ENCODE peak calls at places on chromosomes 6 and 20, in nine cellular contexts. One of them, this sample, is unnamed.

GRCh38 chr6:134288538-134289203 is 29.2 kb downstream of the SGK1 start:
- DNase-seq in IMR-90: peak; percentile 94
- DNase-seq in HCT116: no peak
- DNase-seq in A549: peak; percentile 64
- DNase-seq in Peyer's patch: no peak
- DNase-seq in NB4: peak; percentile 89
- DNase-seq in suprapubic skin: no peak
- DNase-seq in HepG2: no peak
- DNase-seq in ovary: no peak
- DNase-seq in this sample: peak; percentile 29

GRCh38 chr6:162076816-162077215 is 650.8 kb downstream of the PRKN start:
- DNase-seq in suprapubic skin: no peak
- DNase-seq in IMR-90: no peak
- DNase-seq in Peyer's patch: no peak
- DNase-seq in HCT116: no peak
- DNase-seq in HepG2: no peak
- DNase-seq in A549: no peak
- DNase-seq in ovary: no peak
- DNase-seq in NB4: no peak
- DNase-seq in this sample: no peak

GRCh38 chr6:163369122-163369521 is 45.4 kb upstream of the QKI start:
- DNase-seq in Peyer's patch: no peak
- DNase-seq in A549: no peak
- DNase-seq in HCT116: no peak
- DNase-seq in IMR-90: no peak
- DNase-seq in NB4: peak; percentile 56
- DNase-seq in ovary: no peak
- DNase-seq in suprapubic skin: no peak
- DNase-seq in HepG2: no peak
- DNase-seq in this sample: no peak

GRCh38 chr6:43267619-43268347 is 24.5 kb downstream of the TTBK1 start:
- DNase-seq in ovary: no peak
- DNase-seq in NB4: no peak
- DNase-seq in suprapubic skin: no peak
- DNase-seq in Peyer's patch: no peak
- DNase-seq in A549: no peak
- DNase-seq in HCT116: no peak
- DNase-seq in IMR-90: no peak
- DNase-seq in HepG2: peak; percentile 99
- DNase-seq in this sample: no peak

GRCh38 chr6:13355969-13356368 is 27.6 kb upstream of the TBC1D7 start:
- DNase-seq in suprapubic skin: no peak
- DNase-seq in HepG2: no peak
- DNase-seq in NB4: no peak
- DNase-seq in Peyer's patch: peak; percentile 36
- DNase-seq in ovary: no peak
- DNase-seq in IMR-90: peak; percentile 14
- DNase-seq in A549: no peak
- DNase-seq in HCT116: no peak
- DNase-seq in this sample: no peak

GRCh38 chr6:169722362-169723199 is 1.7 kb downstream of the PHF10 start:
- DNase-seq in Peyer's patch: peak; percentile 39
- DNase-seq in suprapubic skin: no peak
- DNase-seq in HCT116: no peak
- DNase-seq in ovary: peak; percentile 63
- DNase-seq in A549: peak; percentile 40
- DNase-seq in HepG2: peak; percentile 81
- DNase-seq in NB4: peak; percentile 81
- DNase-seq in IMR-90: peak; percentile 88
- DNase-seq in this sample: no peak

GRCh38 chr6:57305112-57305511 is 12.3 kb upstream of the PRIM2 start:
- DNase-seq in A549: no peak
- DNase-seq in suprapubic skin: no peak
- DNase-seq in ovary: no peak
- DNase-seq in NB4: no peak
- DNase-seq in HepG2: no peak
- DNase-seq in HCT116: no peak
- DNase-seq in Peyer's patch: no peak
- DNase-seq in IMR-90: no peak
- DNase-seq in this sample: no peak

GRCh38 chr6:143802833-143803565 is 40.1 kb upstream of the LTV1 start:
- DNase-seq in ovary: no peak
- DNase-seq in HCT116: no peak
- DNase-seq in A549: no peak
- DNase-seq in HepG2: no peak
- DNase-seq in suprapubic skin: no peak
- DNase-seq in IMR-90: peak; percentile 73
- DNase-seq in Peyer's patch: no peak
- DNase-seq in NB4: no peak
- DNase-seq in this sample: no peak

GRCh38 chr20:32252189-32252588 is 25.3 kb upstream of the KIF3B start:
- DNase-seq in NB4: no peak
- DNase-seq in IMR-90: no peak
- DNase-seq in ovary: no peak
- DNase-seq in Peyer's patch: no peak
- DNase-seq in A549: no peak
- DNase-seq in HCT116: no peak
- DNase-seq in suprapubic skin: no peak
- DNase-seq in HepG2: no peak
- DNase-seq in this sample: no peak

GRCh38 chr6:30672445-30673253 is at the start of gene DHX16:
- DNase-seq in IMR-90: peak; percentile 98
- DNase-seq in A549: peak; percentile 97
- DNase-seq in ovary: peak; percentile 97
- DNase-seq in HCT116: peak; percentile 99
- DNase-seq in NB4: peak; percentile 98
- DNase-seq in Peyer's patch: peak; percentile 96
- DNase-seq in HepG2: peak; percentile 97
- DNase-seq in suprapubic skin: peak; percentile 96
- DNase-seq in this sample: peak; percentile 95

GRCh38 chr6:30676660-30677270 is 4.0 kb upstream of the DHX16 start:
- DNase-seq in HCT116: no peak
- DNase-seq in NB4: no peak
- DNase-seq in suprapubic skin: no peak
- DNase-seq in IMR-90: no peak
- DNase-seq in ovary: no peak
- DNase-seq in Peyer's patch: no peak
- DNase-seq in A549: no peak
- DNase-seq in HepG2: no peak
- DNase-seq in this sample: no peak

GRCh38 chr6:30664994-30665767 is 7.6 kb downstream of the DHX16 start:
- DNase-seq in suprapubic skin: no peak
- DNase-seq in ovary: no peak
- DNase-seq in IMR-90: no peak
- DNase-seq in HepG2: no peak
- DNase-seq in A549: no peak
- DNase-seq in Peyer's patch: no peak
- DNase-seq in NB4: no peak
- DNase-seq in HCT116: no peak
- DNase-seq in this sample: no peak

DNA sequence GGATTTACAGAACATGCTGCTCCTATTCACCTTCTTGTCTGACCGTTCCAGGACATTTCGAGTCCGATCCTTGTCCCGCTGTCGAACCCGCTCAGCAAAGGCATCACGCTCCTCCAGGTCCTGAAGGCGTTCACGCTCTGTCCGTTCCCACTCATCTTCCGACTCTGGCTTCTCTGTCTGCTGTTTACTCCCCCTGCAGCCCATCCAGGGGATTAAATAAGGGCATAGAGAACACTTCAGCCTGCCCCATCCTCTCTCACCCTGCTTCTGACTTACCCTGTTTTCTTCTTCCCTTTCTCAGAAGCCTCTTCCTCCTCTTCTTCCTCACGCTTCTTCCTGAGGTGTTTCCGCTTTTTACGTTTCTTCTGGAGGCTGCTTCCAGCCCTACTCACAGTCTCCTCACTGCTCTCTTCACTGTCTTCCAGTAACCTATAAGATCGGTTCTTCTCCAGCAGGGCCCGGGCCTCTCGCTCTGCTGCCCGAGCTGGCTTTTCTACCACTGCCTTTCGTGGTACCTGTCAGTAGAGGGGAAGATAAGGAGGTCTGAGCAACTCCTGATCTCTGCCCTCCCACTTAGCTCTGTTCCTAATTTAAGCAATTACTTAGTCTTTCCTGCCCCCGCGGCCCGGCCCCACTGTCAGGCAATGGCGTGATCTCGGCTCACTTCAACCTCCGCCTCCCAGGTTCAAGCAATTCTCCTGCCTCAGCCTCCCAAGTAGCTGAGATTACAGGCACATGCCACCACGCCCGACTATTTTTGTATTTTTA is 1.9 kb downstream of the DHX16 start:
- DNase-seq in HCT116: no peak
- DNase-seq in Peyer's patch: no peak
- DNase-seq in HepG2: peak; percentile 45
- DNase-seq in ovary: no peak
- DNase-seq in A549: no peak
- DNase-seq in IMR-90: no peak
- DNase-seq in suprapubic skin: no peak
- DNase-seq in NB4: peak; percentile 31
- DNase-seq in this sample: no peak
- TF ChIP-seq CTCF in HCT116: no peak
- TF ChIP-seq CTCF in Peyer's patch: no peak
- TF ChIP-seq CTCF in HepG2: peak; percentile 69
- TF ChIP-seq CTCF in ovary: no peak
- TF ChIP-seq CTCF in A549: no peak
- TF ChIP-seq CTCF in IMR-90: peak; percentile 17
- TF ChIP-seq CTCF in suprapubic skin: no peak
- TF ChIP-seq CTCF in NB4: peak; percentile 16
- TF ChIP-seq CTCF in this sample: no peak

GRCh38 chr6:33427585-33428218 is 7.8 kb downstream of the SYNGAP1 start:
- DNase-seq in Peyer's patch: peak; percentile 66
- DNase-seq in HCT116: no peak
- DNase-seq in suprapubic skin: no peak
- DNase-seq in NB4: peak; percentile 47
- DNase-seq in HepG2: no peak
- DNase-seq in ovary: peak; percentile 75
- DNase-seq in A549: peak; percentile 18
- DNase-seq in IMR-90: no peak
- DNase-seq in this sample: no peak
- TF ChIP-seq POLR2A in Peyer's patch: no peak
- TF ChIP-seq POLR2A in HCT116: no peak
- TF ChIP-seq POLR2A in suprapubic skin: no peak
- TF ChIP-seq POLR2A in NB4: no peak
- TF ChIP-seq POLR2A in HepG2: no peak
- TF ChIP-seq POLR2A in ovary: no peak
- TF ChIP-seq POLR2A in A549: no peak
- TF ChIP-seq POLR2A in IMR-90: no peak
- TF ChIP-seq POLR2A in this sample: no peak

GRCh38 chr6:63964347-63964746 is 328.7 kb downstream of the PHF3 start:
- DNase-seq in HCT116: no peak
- DNase-seq in ovary: no peak
- DNase-seq in suprapubic skin: no peak
- DNase-seq in HepG2: no peak
- DNase-seq in Peyer's patch: no peak
- DNase-seq in A549: no peak
- DNase-seq in NB4: no peak
- DNase-seq in IMR-90: no peak
- DNase-seq in this sample: no peak

GRCh38 chr6:63968650-63969049 is 333.0 kb downstream of the PHF3 start:
- DNase-seq in HCT116: no peak
- DNase-seq in A549: no peak
- DNase-seq in Peyer's patch: no peak
- DNase-seq in suprapubic skin: no peak
- DNase-seq in ovary: no peak
- DNase-seq in NB4: no peak
- DNase-seq in HepG2: no peak
- DNase-seq in IMR-90: no peak
- DNase-seq in this sample: no peak

GRCh38 chr6:63963756-63964315 is 328.2 kb downstream of the PHF3 start:
- DNase-seq in NB4: no peak
- DNase-seq in IMR-90: no peak
- DNase-seq in ovary: no peak
- DNase-seq in HepG2: no peak
- DNase-seq in suprapubic skin: no peak
- DNase-seq in A549: no peak
- DNase-seq in HCT116: no peak
- DNase-seq in Peyer's patch: no peak
- DNase-seq in this sample: no peak
- H3K4me3 ChIP-seq in NB4: no peak overlapping the region
- H3K4me3 ChIP-seq in IMR-90: no peak overlapping the region
- H3K4me3 ChIP-seq in ovary: no peak overlapping the region
- H3K4me3 ChIP-seq in HepG2: no peak overlapping the region
- H3K4me3 ChIP-seq in suprapubic skin: no peak overlapping the region
- H3K4me3 ChIP-seq in A549: no peak overlapping the region
- H3K4me3 ChIP-seq in HCT116: no peak overlapping the region
- H3K4me3 ChIP-seq in Peyer's patch: no peak overlapping the region
- H3K4me3 ChIP-seq in this sample: no peak overlapping the region

DNA sequence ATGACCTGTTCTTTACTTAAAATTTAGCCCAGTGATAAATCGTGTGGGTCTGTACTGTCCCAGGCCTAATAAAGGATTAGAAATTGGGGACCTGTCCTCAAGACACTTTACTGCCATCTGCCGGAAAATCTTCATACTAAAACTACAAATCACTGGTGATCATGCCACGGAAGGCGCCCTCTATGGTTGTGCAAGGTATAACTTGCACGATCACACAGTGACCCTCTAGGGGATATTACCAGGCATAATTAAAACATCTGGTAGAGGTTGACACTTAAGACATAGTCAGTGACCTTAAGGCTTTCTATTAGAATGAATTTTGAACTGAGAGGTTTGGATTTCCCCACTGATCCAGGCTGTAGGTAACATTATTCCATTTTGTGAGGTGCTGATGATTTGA is 172.6 kb downstream of the BMP2 start:
- DNase-seq in NB4: peak; percentile 64
- DNase-seq in suprapubic skin: no peak
- DNase-seq in ovary: no peak
- DNase-seq in IMR-90: no peak
- DNase-seq in Peyer's patch: no peak
- DNase-seq in A549: peak; percentile 48
- DNase-seq in HCT116: no peak
- DNase-seq in HepG2: peak; percentile 69
- DNase-seq in this sample: no peak
- TF ChIP-seq CTCF in NB4: peak; percentile 53
- TF ChIP-seq CTCF in suprapubic skin: no peak
- TF ChIP-seq CTCF in ovary: peak; percentile 8
- TF ChIP-seq CTCF in IMR-90: peak; percentile 23
- TF ChIP-seq CTCF in Peyer's patch: no peak
- TF ChIP-seq CTCF in A549: peak; percentile 12
- TF ChIP-seq CTCF in HCT116: peak; percentile 31
- TF ChIP-seq CTCF in HepG2: peak; percentile 63
- TF ChIP-seq CTCF in this sample: no peak

GRCh38 chr20:46816097-46816496 is 78.5 kb upstream of the EYA2 start:
- DNase-seq in NB4: no peak
- DNase-seq in IMR-90: no peak
- DNase-seq in HepG2: no peak
- DNase-seq in ovary: no peak
- DNase-seq in suprapubic skin: no peak
- DNase-seq in Peyer's patch: no peak
- DNase-seq in A549: no peak
- DNase-seq in HCT116: no peak
- DNase-seq in this sample: no peak
- TF ChIP-seq POLR2A in NB4: no peak
- TF ChIP-seq POLR2A in IMR-90: no peak
- TF ChIP-seq POLR2A in HepG2: no peak
- TF ChIP-seq POLR2A in ovary: no peak
- TF ChIP-seq POLR2A in suprapubic skin: no peak
- TF ChIP-seq POLR2A in Peyer's patch: no peak
- TF ChIP-seq POLR2A in A549: no peak
- TF ChIP-seq POLR2A in HCT116: no peak
- TF ChIP-seq POLR2A in this sample: no peak

GRCh38 chr20:3808141-3808479 is 12.0 kb downstream of the CDC25B start:
- DNase-seq in Peyer's patch: no peak
- DNase-seq in IMR-90: peak; percentile 92
- DNase-seq in suprapubic skin: no peak
- DNase-seq in HepG2: peak; percentile 61
- DNase-seq in NB4: no peak
- DNase-seq in HCT116: peak; percentile 80
- DNase-seq in A549: peak; percentile 99
- DNase-seq in ovary: peak; percentile 84
- DNase-seq in this sample: peak; percentile 97
- H3K4me3 ChIP-seq in Peyer's patch: no peak overlapping the region
- H3K4me3 ChIP-seq in IMR-90: no peak overlapping the region
- H3K4me3 ChIP-seq in suprapubic skin: peak overlapping the region; percentile 27
- H3K4me3 ChIP-seq in HepG2: peak overlapping the region; percentile 44
- H3K4me3 ChIP-seq in NB4: no peak overlapping the region
- H3K4me3 ChIP-seq in HCT116: peak overlapping the region; percentile 14
- H3K4me3 ChIP-seq in A549: peak overlapping the region; percentile 13
- H3K4me3 ChIP-seq in ovary: no peak overlapping the region
- H3K4me3 ChIP-seq in this sample: no peak overlapping the region

This sample was measured in lower leg skin.